ENCODE peak calls at places on chromosome 22, in four cellular contexts. B is IMR-90, M is GM12878, L is K562. K is an unnamed sample.

GRCh38 chr22:30649430-30650007 is 13.9 kb downstream of the SLC35E4 start:
- DNase-seq in B (peak), M (no peak), L (peak), K (no peak)

GRCh38 chr22:47408409-47408808 is 646.0 kb downstream of the TBC1D22A start:
- DNase-seq in B (no peak), M (no peak), L (peak), K (peak)

GRCh38 chr22:42991010-42991651 is 23.8 kb downstream of the PACSIN2 start:
- DNase-seq in B (peak), M (no peak), L (peak), K (no peak)

GRCh38 chr22:17400305-17400704 is 31.0 kb downstream of the CECR2 start:
- DNase-seq in B (no peak), M (no peak), L (no peak), K (no peak)

GRCh38 chr22:24426436-24426835 is 963 bp upstream of the ADORA2A start:
- DNase-seq in B (no peak), M (no peak), L (no peak), K (no peak)

GRCh38 chr22:19291218-19291579 is 320 bp downstream of the CLTCL1 start:
- DNase-seq in B (no peak), M (no peak), L (peak), K (no peak)

GRCh38 chr22:35887296-35887875 is 141.2 kb downstream of the RBFOX2 start:
- DNase-seq in B (peak), M (no peak), L (no peak), K (peak)

GRCh38 chr22:46514592-46515207 is 22.7 kb downstream of the CELSR1 start:
- DNase-seq in B (peak), M (no peak), L (no peak), K (peak)

GRCh38 chr22:19375435-19375834 is 56.1 kb downstream of the HIRA start:
- DNase-seq in B (no peak), M (no peak), L (no peak), K (no peak)

GRCh38 chr22:25780673-25781072 is 38.7 kb downstream of the MYO18B start:
- DNase-seq in B (no peak), M (no peak), L (no peak), K (no peak)

GRCh38 chr22:31262369-31263133 is 29.7 kb downstream of the PIK3IP1 start:
- DNase-seq in B (no peak), M (no peak), L (no peak), K (no peak)

GRCh38 chr22:37345863-37346514 is 63.7 kb downstream of the CYTH4 start:
- DNase-seq in B (peak), M (no peak), L (no peak), K (no peak)

GRCh38 chr22:35458547-35459422 is 58.8 kb downstream of the MCM5 start:
- DNase-seq in B (no peak), M (no peak), L (no peak), K (no peak)

GRCh38 chr22:43343262-43343988 is at the start of gene SCUBE1:
- DNase-seq in B (no peak), M (no peak), L (peak), K (peak)

GRCh38 chr22:36411589-36412258 is 24.0 kb upstream of the MYH9 start:
- DNase-seq in B (no peak), M (no peak), L (no peak), K (no peak)

GRCh38 chr22:47902646-47903180 is 1140.3 kb downstream of the TBC1D22A start:
- DNase-seq in B (no peak), M (no peak), L (no peak), K (no peak)

GRCh38 chr22:47322854-47323253 is 560.4 kb downstream of the TBC1D22A start:
- DNase-seq in B (no peak), M (no peak), L (no peak), K (no peak)

GRCh38 chr22:32334640-32335365 is 22.9 kb upstream of the RFPL3 start:
- DNase-seq in B (no peak), M (no peak), L (no peak), K (no peak)

GRCh38 chr22:31081963-31082605 is 966 bp downstream of the SMTN start:
- DNase-seq in B (peak), M (no peak), L (no peak), K (no peak)

GRCh38 chr22:17314472-17314871 is 54.8 kb upstream of the CECR2 start:
- DNase-seq in B (no peak), M (no peak), L (no peak), K (no peak)

GRCh38 chr22:42310301-42310981 is 40.0 kb upstream of the TCF20 start:
- DNase-seq in B (no peak), M (no peak), L (no peak), K (no peak)

GRCh38 chr22:19916941-19917340 is 24.6 kb upstream of the COMT start:
- DNase-seq in B (no peak), M (no peak), L (no peak), K (no peak)

GRCh38 chr22:30810105-30810504 is 115.4 kb downstream of the OSBP2 start:
- DNase-seq in B (no peak), M (no peak), L (no peak), K (no peak)

GRCh38 chr22:26401726-26402125 is 27.3 kb upstream of the ASPHD2 start:
- DNase-seq in B (no peak), M (no peak), L (peak), K (no peak)

GRCh38 chr22:37165940-37166674 is 16.4 kb upstream of the IL2RB start:
- DNase-seq in B (no peak), M (no peak), L (no peak), K (no peak)

GRCh38 chr22:37304595-37305343 is 22.5 kb downstream of the CYTH4 start:
- DNase-seq in B (peak), M (no peak), L (peak), K (no peak)

GRCh38 chr22:31120642-31121041 is 2.1 kb upstream of the INPP5J start:
- DNase-seq in B (no peak), M (no peak), L (no peak), K (no peak)

GRCh38 chr22:22721681-22722309 is 77.4 kb downstream of the GGTLC2 start:
- DNase-seq in B (peak), M (peak), L (peak), K (no peak)

GRCh38 chr22:22716136-22716535 is 71.7 kb downstream of the GGTLC2 start:
- DNase-seq in B (no peak), M (no peak), L (no peak), K (no peak)

GRCh38 chr22:22720201-22720723 is 75.8 kb downstream of the GGTLC2 start:
- DNase-seq in B (peak), M (peak), L (peak), K (no peak)

GRCh38 chr22:22717723-22718122 is 73.3 kb downstream of the GGTLC2 start:
- DNase-seq in B (no peak), M (no peak), L (no peak), K (no peak)

DNA sequence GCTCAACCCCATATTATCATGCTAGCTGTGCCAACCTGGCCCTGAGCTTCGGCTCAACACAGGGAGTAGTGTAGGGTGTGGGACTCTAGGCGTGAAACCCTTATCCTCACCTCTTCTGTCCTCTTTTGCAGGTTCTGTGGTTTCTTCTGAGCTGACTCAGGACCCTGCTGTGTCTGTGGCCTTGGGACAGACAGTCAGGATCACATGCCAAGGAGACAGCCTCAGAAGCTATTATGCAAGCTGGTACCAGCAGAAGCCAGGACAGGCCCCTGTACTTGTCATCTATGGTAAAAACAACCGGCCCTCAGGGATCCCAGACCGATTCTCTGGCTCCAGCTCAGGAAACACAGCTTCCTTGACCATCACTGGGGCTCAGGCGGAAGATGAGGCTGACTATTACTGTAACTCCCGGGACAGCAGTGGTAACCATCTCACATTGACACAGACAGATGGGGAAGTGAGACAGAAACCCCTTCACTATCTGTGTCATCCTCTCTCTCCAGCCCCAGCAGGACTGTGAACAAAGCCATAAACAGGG is 76.4 kb downstream of the GGTLC2 start:
- DNase-seq in B (no peak), M (peak), L (no peak), K (no peak)
- TF ChIP-seq BHLHE40 in B (no peak), M (peak), L (no peak), K (no peak)

GRCh38 chr22:44438056-44438455 is 60.0 kb downstream of the RTL6 start:
- DNase-seq in B (no peak), M (no peak), L (peak), K (no peak)

GRCh38 chr22:44438481-44439131 is 59.4 kb downstream of the RTL6 start:
- DNase-seq in B (no peak), M (no peak), L (no peak), K (no peak)

GRCh38 chr22:44439356-44440223 is 58.4 kb downstream of the RTL6 start:
- DNase-seq in B (no peak), M (no peak), L (no peak), K (no peak)

GRCh38 chr22:44437493-44438015 is 60.5 kb downstream of the RTL6 start:
- DNase-seq in B (peak), M (no peak), L (no peak), K (no peak)

GRCh38 chr22:44436656-44437492 is 61.2 kb downstream of the RTL6 start:
- DNase-seq in B (no peak), M (no peak), L (no peak), K (no peak)
- TF ChIP-seq ELK1 in B (no peak), M (no peak), L (no peak), K (no peak)

GRCh38 chr22:21802673-21803072 is 64.8 kb downstream of the MAPK1 start:
- DNase-seq in B (no peak), M (no peak), L (no peak), K (no peak)

GRCh38 chr22:21808130-21808529 is 59.3 kb downstream of the MAPK1 start:
- DNase-seq in B (no peak), M (no peak), L (no peak), K (no peak)

GRCh38 chr22:21803859-21804258 is 63.6 kb downstream of the MAPK1 start:
- DNase-seq in B (no peak), M (no peak), L (no peak), K (no peak)

GRCh38 chr22:21811982-21812381 is 55.5 kb downstream of the MAPK1 start:
- DNase-seq in B (no peak), M (no peak), L (no peak), K (no peak)

DNA sequence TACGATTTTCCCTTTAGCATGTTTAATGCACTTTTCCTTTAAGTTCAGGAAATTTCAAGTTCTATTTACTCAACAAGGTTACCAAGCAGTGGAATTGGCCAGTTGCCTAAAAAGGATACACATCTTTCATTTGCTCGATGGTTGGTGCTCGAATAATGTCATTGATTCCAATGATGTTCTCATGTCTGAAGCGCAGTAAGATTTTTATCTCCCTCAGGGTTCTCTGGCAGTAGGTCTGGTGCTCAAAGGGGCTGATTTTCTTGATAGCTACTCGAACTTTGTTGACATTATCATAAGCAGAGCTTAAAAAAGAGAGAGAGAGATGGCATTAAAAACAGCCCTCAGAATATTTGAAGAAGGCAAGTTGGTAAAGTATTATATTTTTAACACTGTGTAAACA is 59.9 kb downstream of the MAPK1 start:
- DNase-seq in B (peak), M (no peak), L (no peak), K (no peak)
- TF ChIP-seq BHLHE40 in B (no peak), M (no peak), L (no peak), K (no peak)

GRCh38 chr22:28034760-28035401 is 115.8 kb upstream of the PITPNB start:
- DNase-seq in B (peak), M (no peak), L (peak), K (no peak)

GRCh38 chr22:28032896-28033295 is 113.8 kb upstream of the PITPNB start:
- DNase-seq in B (no peak), M (no peak), L (peak), K (no peak)

GRCh38 chr22:28030442-28030841 is 111.4 kb upstream of the PITPNB start:
- DNase-seq in B (peak), M (no peak), L (no peak), K (no peak)

GRCh38 chr22:28031383-28031922 is 112.4 kb upstream of the PITPNB start:
- DNase-seq in B (no peak), M (no peak), L (no peak), K (no peak)

DNA sequence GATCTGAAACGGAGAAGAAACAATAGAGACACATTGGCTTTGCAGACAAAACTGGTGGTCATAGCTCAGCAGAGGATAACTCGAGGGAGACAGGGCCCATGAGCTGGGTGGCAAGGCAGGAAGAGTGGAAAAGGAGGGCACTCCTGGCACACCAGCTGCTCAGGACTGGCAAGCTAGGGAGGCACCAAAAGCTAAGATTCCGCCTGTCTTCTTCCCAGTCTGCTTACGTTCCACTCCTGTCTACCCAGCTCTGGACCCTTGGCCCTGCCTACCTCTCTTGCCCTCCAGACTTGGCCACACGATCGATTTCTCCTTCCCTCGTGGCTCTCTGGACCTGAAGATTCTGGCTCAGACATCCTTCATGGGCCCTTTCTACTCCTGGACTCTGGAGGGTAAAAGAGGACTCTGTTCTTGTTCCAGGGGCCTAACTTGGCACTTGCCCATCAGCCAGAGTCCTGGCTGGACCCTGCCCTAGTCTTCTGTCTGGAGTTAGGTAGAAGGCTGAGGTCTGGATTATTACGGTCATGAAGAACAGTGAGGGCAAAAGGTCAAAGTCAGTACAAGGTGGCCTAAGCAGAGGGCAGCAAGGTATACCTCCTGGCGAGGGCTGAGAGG is 115.2 kb upstream of the PITPNB start:
- DNase-seq in B (no peak), M (no peak), L (no peak), K (no peak)
- TF ChIP-seq ELK1 in B (no peak), M (no peak), L (no peak), K (no peak)

DNA sequence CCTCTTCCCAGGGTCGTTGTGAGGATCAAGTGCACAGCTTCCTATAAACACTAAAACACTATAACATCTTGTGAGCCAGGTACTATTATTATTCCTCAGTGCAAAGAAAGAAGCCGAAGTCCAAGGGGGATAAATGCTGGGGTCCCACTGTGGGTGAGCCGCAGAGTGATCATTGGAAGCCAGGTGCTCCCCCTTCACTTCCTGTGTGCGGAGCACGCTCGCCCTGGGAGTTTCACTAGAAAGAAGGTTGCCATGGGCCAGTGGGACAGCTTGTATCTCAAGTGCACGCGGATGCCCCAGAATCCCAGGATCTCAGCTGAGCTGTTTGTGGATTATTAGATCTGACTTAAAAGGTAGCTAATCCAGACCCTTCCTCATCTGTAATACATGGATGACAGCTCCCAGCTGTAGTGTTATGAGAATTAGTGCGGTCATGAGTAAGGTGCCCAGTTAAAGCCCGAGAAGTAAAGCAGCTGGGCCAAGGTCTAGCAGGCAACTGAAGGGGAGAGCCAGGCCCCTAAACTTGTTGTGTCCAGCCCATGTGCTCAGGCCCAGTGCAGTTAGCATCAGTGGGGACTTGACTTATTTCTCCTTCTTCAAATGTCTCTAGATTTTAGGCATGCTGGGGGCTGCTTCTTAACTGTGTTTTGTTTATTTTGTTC is 941 bp downstream of the CBY1 start:
- DNase-seq in B (no peak), M (no peak), L (peak), K (no peak)
- TF ChIP-seq BHLHE40 in B (no peak), M (no peak), L (no peak), K (no peak)

GRCh38 chr22:33389927-33390326 is 331.7 kb upstream of the SYN3 start:
- DNase-seq in B (peak), M (no peak), L (no peak), K (no peak)
- TF ChIP-seq ELK1 in B (no peak), M (no peak), L (no peak), K (no peak)

GRCh38 chr22:45224988-45225731 is 15.5 kb downstream of the KIAA0930 start:
- DNase-seq in B (no peak), M (no peak), L (no peak), K (no peak)

GRCh38 chr22:45226681-45227186 is 14.0 kb downstream of the KIAA0930 start:
- DNase-seq in B (no peak), M (no peak), L (no peak), K (no peak)

GRCh38 chr22:45227645-45228400 is 12.9 kb downstream of the KIAA0930 start:
- DNase-seq in B (no peak), M (no peak), L (no peak), K (no peak)

GRCh38 chr22:45224331-45224730 is 16.4 kb downstream of the KIAA0930 start:
- DNase-seq in B (no peak), M (no peak), L (no peak), K (no peak)

DNA sequence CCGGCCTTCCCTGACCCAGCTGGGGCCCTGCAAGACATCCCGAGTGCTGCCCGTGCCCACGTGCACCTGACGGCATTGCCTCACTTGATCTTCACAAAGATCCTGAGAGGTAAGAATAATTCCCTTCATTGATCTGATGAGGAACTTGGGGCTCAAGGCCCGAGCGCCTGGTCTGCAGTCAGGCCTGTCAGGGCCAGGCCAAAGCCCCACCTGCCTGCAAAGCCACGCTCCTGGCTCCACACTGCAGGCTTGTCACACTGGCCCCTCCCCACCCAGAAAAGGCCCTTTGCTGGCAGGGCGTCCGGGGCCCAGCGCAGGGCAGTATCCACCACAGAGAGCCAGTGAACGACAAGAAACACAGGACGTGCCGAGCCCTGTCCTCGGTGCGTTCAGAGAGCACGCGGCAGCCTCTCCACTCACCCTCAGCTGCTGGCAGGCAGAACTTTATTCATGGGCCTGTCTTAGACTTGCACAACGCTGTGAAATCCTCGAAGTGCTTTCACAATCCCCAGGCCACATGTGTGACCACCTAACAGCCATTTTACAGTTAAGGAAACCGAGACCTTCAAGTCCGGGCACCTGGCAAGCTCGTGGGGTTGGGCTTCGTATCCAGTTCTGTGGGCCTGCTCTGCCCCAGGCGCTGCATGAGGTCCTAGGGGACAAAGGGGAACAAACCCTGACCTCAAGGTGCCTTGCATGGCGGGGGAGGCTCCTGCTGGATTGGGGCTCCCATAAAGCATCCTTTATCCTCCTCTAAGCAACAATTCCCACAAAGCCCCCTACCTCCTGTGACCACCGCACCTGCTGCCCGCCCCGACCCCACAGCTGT is 14.7 kb downstream of the KIAA0930 start:
- DNase-seq in B (peak), M (no peak), L (no peak), K (no peak)
- TF ChIP-seq BHLHE40 in B (no peak), M (no peak), L (no peak), K (no peak)

GRCh38 chr22:49733631-49734030 is 94.0 kb downstream of the BRD1 start:
- DNase-seq in B (no peak), M (no peak), L (no peak), K (no peak)
- TF ChIP-seq ELK1 in B (no peak), M (no peak), L (no peak), K (no peak)

GRCh38 chr22:40705918-40706682 is 26.8 kb downstream of the MCHR1 start:
- DNase-seq in B (no peak), M (no peak), L (no peak), K (no peak)
- TF ChIP-seq BHLHE40 in B (no peak), M (no peak), L (no peak), K (no peak)

DNA sequence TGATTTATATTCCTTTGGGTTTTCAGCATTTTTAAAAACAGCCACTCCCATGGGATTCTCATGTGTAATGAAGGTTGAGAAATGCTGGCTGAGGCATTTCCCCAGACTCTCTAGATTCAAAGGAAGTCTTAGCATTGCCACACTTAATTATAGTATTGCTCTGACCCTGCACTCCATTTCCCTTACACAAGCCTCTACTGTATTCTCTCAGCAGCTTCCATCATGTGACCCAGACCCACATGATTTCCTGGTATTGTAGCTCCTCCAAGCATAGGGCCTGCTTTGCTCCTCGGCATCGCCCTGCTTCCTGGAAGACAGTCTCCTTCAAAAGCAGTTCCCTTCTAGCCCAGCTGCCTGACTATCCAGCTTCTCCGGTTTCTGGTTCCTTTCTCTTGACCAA is 261.5 kb downstream of the LARGE1 start:
- DNase-seq in B (peak), M (no peak), L (no peak), K (no peak)
- TF ChIP-seq ELK1 in B (no peak), M (no peak), L (no peak), K (no peak)